ENCODE peak calls at places on chromosomes 3 and 15, in four cellular contexts. H is K562, J is HCT116, B is GM12878. R is an unnamed sample.

GRCh38 chr3:132164469-132165092 is 129.8 kb upstream of the CPNE4 start:
- DNase-seq in H (no peak), J (no peak), B (no peak), R (no peak)

GRCh38 chr3:14133876-14134275 is 9.0 kb downstream of the TMEM43 start:
- DNase-seq in H (no peak), J (no peak), B (no peak), R (no peak)

GRCh38 chr3:159852256-159852655 is 136.4 kb upstream of the IL12A start:
- DNase-seq in H (no peak), J (no peak), B (no peak), R (no peak)

GRCh38 chr15:50235794-50236193 is 29.7 kb downstream of the HDC start:
- DNase-seq in H (peak), J (no peak), B (no peak), R (no peak)

GRCh38 chr15:91609231-91609630 is 244.3 kb upstream of the SLCO3A1 start:
- DNase-seq in H (no peak), J (no peak), B (no peak), R (no peak)

GRCh38 chr3:47130557-47130956 is 33.4 kb downstream of the SETD2 start:
- DNase-seq in H (no peak), J (no peak), B (no peak), R (no peak)

GRCh38 chr3:122030381-122031122 is 8.5 kb upstream of the ILDR1 start:
- DNase-seq in H (no peak), J (no peak), B (peak), R (no peak)

GRCh38 chr3:78645628-78646310 is 1122.0 kb downstream of the ROBO1 start:
- DNase-seq in H (peak), J (peak), B (peak), R (no peak)

GRCh38 chr15:82177291-82178010 is 85.1 kb downstream of the EFL1 start:
- DNase-seq in H (no peak), J (no peak), B (no peak), R (no peak)

GRCh38 chr3:119230071-119230470 is 10.6 kb downstream of the B4GALT4 start:
- DNase-seq in H (no peak), J (no peak), B (no peak), R (no peak)

GRCh38 chr15:26157081-26157480 is 294.0 kb upstream of the ATP10A start:
- DNase-seq in H (no peak), J (no peak), B (no peak), R (no peak)

DNA sequence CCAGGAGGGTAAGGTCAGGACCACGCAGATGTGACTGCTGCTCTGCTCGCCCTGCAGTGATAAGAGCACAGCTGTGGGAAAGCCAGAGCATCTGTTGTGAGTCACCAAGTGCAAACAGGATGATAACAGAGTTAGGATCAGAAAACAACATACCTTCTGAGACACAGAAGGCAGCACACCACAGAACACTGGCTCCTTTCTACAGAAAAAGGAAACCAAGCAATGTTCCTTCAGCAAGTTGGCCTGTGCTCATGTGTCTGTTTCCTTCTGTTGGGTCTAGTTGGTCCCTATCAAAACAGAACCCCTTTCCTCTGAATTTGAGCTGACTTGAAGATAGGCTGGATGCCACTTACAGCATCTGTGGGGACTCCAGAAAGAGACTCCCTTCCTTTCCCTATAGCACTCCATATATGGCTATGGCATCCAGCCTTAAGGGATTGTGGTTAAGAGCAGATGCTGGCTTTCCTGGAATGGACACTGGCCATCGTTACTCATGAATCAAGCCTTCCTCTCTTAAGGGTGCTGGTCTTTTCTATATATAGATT is 440.7 kb upstream of the THBS1 start:
- DNase-seq in H (peak), J (no peak), B (no peak), R (no peak)
- TF ChIP-seq SP1 in H (no peak), J (no peak), B (no peak), R (no peak)

GRCh38 chr15:40441736-40442531 is 1.2 kb downstream of the BAHD1 start:
- DNase-seq in H (peak), J (no peak), B (no peak), R (peak)
- TF ChIP-seq CTCF in H (peak), J (no peak), B (peak), R (no peak)

GRCh38 chr3:3087279-3087678 is 22.9 kb downstream of the IL5RA start:
- DNase-seq in H (no peak), J (no peak), B (no peak), R (no peak)

GRCh38 chr3:3088066-3088465 is 22.1 kb downstream of the IL5RA start:
- DNase-seq in H (no peak), J (no peak), B (no peak), R (no peak)

GRCh38 chr3:3084890-3085289 is 25.3 kb downstream of the IL5RA start:
- DNase-seq in H (no peak), J (no peak), B (no peak), R (no peak)

GRCh38 chr3:3086239-3086638 is 23.9 kb downstream of the IL5RA start:
- DNase-seq in H (no peak), J (no peak), B (no peak), R (no peak)

GRCh38 chr3:3085782-3086181 is 24.4 kb downstream of the IL5RA start:
- DNase-seq in H (no peak), J (no peak), B (no peak), R (no peak)
- TF ChIP-seq SP1 in H (no peak), J (no peak), B (no peak), R (no peak)

GRCh38 chr15:33135355-33135781 is 59.1 kb downstream of the FMN1 start:
- DNase-seq in H (no peak), J (no peak), B (no peak), R (no peak)

GRCh38 chr15:33137101-33137500 is 57.4 kb downstream of the FMN1 start:
- DNase-seq in H (no peak), J (no peak), B (no peak), R (no peak)

GRCh38 chr15:33131880-33132279 is 62.6 kb downstream of the FMN1 start:
- DNase-seq in H (no peak), J (no peak), B (no peak), R (no peak)

GRCh38 chr15:33138000-33138399 is 56.5 kb downstream of the FMN1 start:
- DNase-seq in H (no peak), J (no peak), B (no peak), R (no peak)

GRCh38 chr15:33132722-33133345 is 61.7 kb downstream of the FMN1 start:
- DNase-seq in H (peak), J (peak), B (no peak), R (no peak)
- TF ChIP-seq CTCF in H (peak), J (peak), B (peak), R (peak)

DNA sequence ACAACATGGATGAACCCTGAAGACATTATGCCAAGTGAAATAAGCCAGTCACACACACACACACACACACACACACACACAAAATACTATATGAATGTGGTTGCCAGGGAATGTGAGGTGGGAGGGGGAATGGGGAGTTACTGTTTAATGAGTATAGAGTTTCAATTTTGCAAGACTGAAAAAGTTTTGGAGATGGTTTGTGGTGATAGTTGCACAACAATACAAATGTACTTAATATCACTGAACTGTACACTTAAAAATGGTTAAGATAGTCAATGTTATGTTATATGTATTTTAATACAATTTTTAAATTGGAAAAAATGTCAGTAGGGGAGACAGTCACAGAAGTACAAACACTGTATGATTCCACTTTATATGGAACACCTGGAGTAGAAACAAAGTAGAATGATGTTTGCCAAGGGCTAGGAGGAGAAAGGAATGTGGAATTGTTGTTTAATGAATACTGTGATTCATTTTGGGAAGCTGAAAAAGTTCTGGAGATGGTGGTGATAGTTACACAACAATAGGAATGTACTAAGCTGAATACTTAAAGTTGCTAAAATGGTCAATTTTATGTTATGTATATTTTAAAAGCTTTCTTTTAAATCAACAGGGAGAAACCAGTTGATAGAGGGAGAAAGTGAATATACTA is 76.6 kb downstream of the RPL39L start:
- DNase-seq in H (no peak), J (no peak), B (no peak), R (no peak)
- TF ChIP-seq SP1 in H (no peak), J (no peak), B (no peak), R (no peak)

DNA sequence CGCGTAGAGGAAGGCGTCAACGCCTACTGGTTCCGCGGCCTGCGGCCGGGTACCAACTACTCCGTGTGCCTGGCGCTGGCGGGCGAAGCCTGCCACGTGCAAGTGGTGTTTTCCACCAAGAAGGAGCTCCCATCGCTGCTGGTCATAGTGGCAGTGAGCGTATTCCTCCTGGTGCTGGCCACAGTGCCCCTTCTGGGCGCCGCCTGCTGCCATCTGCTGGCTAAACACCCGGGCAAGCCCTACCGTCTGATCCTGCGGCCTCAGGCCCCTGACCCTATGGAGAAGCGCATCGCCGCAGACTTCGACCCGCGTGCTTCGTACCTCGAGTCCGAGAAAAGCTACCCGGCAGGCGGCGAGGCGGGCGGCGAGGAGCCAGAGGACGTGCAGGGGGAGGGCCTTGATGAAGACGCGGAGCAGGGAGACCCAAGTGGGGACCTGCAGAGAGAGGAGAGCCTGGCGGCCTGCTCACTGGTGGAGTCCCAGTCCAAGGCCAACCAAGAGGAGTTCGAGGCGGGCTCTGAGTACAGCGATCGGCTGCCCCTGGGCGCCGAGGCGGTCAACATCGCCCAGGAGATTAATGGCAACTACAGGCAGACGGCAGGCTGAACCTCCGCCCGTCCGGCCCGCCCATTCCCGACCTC is 4.1 kb downstream of the ISLR2 start:
- DNase-seq in H (no peak), J (no peak), B (no peak), R (peak)
- TF ChIP-seq CTCF in H (no peak), J (no peak), B (peak), R (peak)

DNA sequence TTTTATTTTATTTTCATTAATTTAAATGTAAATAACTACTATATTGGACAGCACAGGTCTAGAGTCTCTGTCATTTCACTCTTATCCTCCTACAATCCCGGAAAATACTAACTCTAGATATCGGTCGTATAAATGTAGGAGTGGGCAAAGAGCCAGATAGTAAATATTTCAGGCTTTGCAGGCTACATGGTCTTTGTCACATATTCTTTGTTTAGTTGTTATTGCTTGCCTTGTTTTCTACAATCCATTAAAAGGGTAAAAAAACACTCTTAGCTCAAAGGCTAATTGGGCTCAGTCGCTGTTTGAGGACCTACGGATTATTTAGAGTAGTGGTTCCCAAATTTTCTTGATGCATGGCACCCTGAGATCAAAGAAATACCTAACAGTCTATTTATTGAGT is 1.7 kb downstream of the KNL1 start:
- DNase-seq in H (no peak), J (no peak), B (no peak), R (no peak)
- TF ChIP-seq SP1 in H (no peak), J (no peak), B (no peak), R (no peak)

GRCh38 chr15:67065531-67066005 is at the start of gene SMAD3:
- DNase-seq in H (peak), J (peak), B (no peak), R (peak)

GRCh38 chr15:67066041-67067021 is 929 bp downstream of the SMAD3 start:
- DNase-seq in H (peak), J (no peak), B (no peak), R (no peak)

GRCh38 chr15:67062365-67062985 is 2.9 kb upstream of the SMAD3 start:
- DNase-seq in H (no peak), J (no peak), B (no peak), R (no peak)

GRCh38 chr15:67063689-67064606 is 1.5 kb upstream of the SMAD3 start:
- DNase-seq in H (peak), J (peak), B (no peak), R (peak)

GRCh38 chr15:67064607-67065530 is 533 bp upstream of the SMAD3 start:
- DNase-seq in H (peak), J (no peak), B (no peak), R (peak)
- TF ChIP-seq CTCF in H (no peak), J (no peak), B (no peak), R (no peak)

GRCh38 chr3:196270499-196270898 is 17.0 kb downstream of the PCYT1A start:
- DNase-seq in H (no peak), J (no peak), B (no peak), R (no peak)

GRCh38 chr3:196273655-196274054 is 13.9 kb downstream of the PCYT1A start:
- DNase-seq in H (no peak), J (no peak), B (no peak), R (peak)

GRCh38 chr3:196274585-196274984 is 12.9 kb downstream of the PCYT1A start:
- DNase-seq in H (peak), J (no peak), B (peak), R (no peak)

GRCh38 chr3:196272826-196273225 is 14.7 kb downstream of the PCYT1A start:
- DNase-seq in H (no peak), J (no peak), B (no peak), R (no peak)

GRCh38 chr3:196275126-196275525 is 12.4 kb downstream of the PCYT1A start:
- DNase-seq in H (no peak), J (no peak), B (no peak), R (no peak)
- TF ChIP-seq SP1 in H (no peak), J (no peak), B (no peak), R (no peak)

DNA sequence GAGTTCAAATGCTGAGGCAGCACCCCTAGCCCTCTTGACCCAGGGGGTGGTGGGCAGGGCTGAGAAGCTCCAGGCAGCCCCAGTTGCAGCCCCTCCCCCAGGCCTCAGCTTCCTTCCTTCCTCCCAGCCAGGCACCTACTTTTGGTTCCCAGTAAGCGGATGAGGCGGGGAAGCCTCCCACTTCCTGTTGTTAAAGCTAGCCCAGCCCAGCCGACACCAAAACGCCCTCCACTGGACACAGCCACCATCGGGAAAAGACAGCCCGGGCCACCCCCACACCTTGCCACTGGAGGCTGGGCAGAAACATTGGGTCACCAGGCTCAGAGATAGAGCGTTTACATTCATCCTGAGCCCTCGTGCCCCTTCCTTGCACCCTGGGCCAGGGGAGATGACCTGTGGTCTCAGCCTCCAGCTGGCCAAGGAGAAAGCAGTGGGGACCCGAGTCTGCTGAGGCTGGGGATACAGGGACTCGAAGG is 3.5 kb downstream of the DUSP7 start:
- DNase-seq in H (peak), J (no peak), B (peak), R (peak)
- TF ChIP-seq CTCF in H (peak), J (peak), B (peak), R (no peak)